ENCODE peak calls at places on chromosomes 3 and 15, in eight cellular contexts. One of them, this sample, is unnamed.

GRCh38 chr15:50687302-50687902 is 805 bp upstream of the TRPM7 start:
- ATAC-seq in activated CD4-positive, CD25-positive, alpha-beta regulatory T cell treated with anti-CD3 and anti-CD28 coated beads, Interleukin-2, amount 50 U/mL, for 24 hours: no peak
- ATAC-seq in activated naive CD4-positive, alpha-beta T cell treated with anti-CD3 and anti-CD28 coated beads, Interleukin-2, amount 50 U/mL, for 72 hours: no peak
- ATAC-seq in activated CD8-positive, alpha-beta T cell treated with anti-CD3 and anti-CD28 coated beads, Interleukin-2, amount 10 ng/mL, durations not matched to agents 7 days and 5 days: no peak
- ATAC-seq in SK-N-SH treated with all-trans-retinoic acid at 6 μM for 48 hours: peak
- ATAC-seq in esophagus mucosa: peak
- ATAC-seq in aorta: no peak
- ATAC-seq in heart right ventricle: no peak
- ATAC-seq in this sample: no peak

GRCh38 chr3:12809001-12809400 is 12.5 kb downstream of the CAND2 start:
- ATAC-seq in activated CD4-positive, CD25-positive, alpha-beta regulatory T cell treated with anti-CD3 and anti-CD28 coated beads, Interleukin-2, amount 50 U/mL, for 24 hours: no peak
- ATAC-seq in activated naive CD4-positive, alpha-beta T cell treated with anti-CD3 and anti-CD28 coated beads, Interleukin-2, amount 50 U/mL, for 72 hours: no peak
- ATAC-seq in activated CD8-positive, alpha-beta T cell treated with anti-CD3 and anti-CD28 coated beads, Interleukin-2, amount 10 ng/mL, durations not matched to agents 7 days and 5 days: no peak
- ATAC-seq in SK-N-SH treated with all-trans-retinoic acid at 6 μM for 48 hours: no peak
- ATAC-seq in esophagus mucosa: no peak
- ATAC-seq in aorta: no peak
- ATAC-seq in heart right ventricle: no peak
- ATAC-seq in this sample: no peak

GRCh38 chr3:3089017-3089416 is 21.2 kb downstream of the IL5RA start:
- ATAC-seq in activated CD4-positive, CD25-positive, alpha-beta regulatory T cell treated with anti-CD3 and anti-CD28 coated beads, Interleukin-2, amount 50 U/mL, for 24 hours: peak
- ATAC-seq in activated naive CD4-positive, alpha-beta T cell treated with anti-CD3 and anti-CD28 coated beads, Interleukin-2, amount 50 U/mL, for 72 hours: no peak
- ATAC-seq in activated CD8-positive, alpha-beta T cell treated with anti-CD3 and anti-CD28 coated beads, Interleukin-2, amount 10 ng/mL, durations not matched to agents 7 days and 5 days: no peak
- ATAC-seq in SK-N-SH treated with all-trans-retinoic acid at 6 μM for 48 hours: no peak
- ATAC-seq in esophagus mucosa: no peak
- ATAC-seq in aorta: no peak
- ATAC-seq in heart right ventricle: no peak
- ATAC-seq in this sample: no peak

GRCh38 chr15:57607570-57608000 is 15.9 kb downstream of the MYZAP start:
- ATAC-seq in activated CD4-positive, CD25-positive, alpha-beta regulatory T cell treated with anti-CD3 and anti-CD28 coated beads, Interleukin-2, amount 50 U/mL, for 24 hours: no peak
- ATAC-seq in activated naive CD4-positive, alpha-beta T cell treated with anti-CD3 and anti-CD28 coated beads, Interleukin-2, amount 50 U/mL, for 72 hours: no peak
- ATAC-seq in activated CD8-positive, alpha-beta T cell treated with anti-CD3 and anti-CD28 coated beads, Interleukin-2, amount 10 ng/mL, durations not matched to agents 7 days and 5 days: no peak
- ATAC-seq in SK-N-SH treated with all-trans-retinoic acid at 6 μM for 48 hours: no peak
- ATAC-seq in esophagus mucosa: peak
- ATAC-seq in aorta: no peak
- ATAC-seq in heart right ventricle: peak
- ATAC-seq in this sample: no peak

GRCh38 chr3:42519568-42519962 is 17.1 kb downstream of the VIPR1 start:
- ATAC-seq in activated CD4-positive, CD25-positive, alpha-beta regulatory T cell treated with anti-CD3 and anti-CD28 coated beads, Interleukin-2, amount 50 U/mL, for 24 hours: peak
- ATAC-seq in activated naive CD4-positive, alpha-beta T cell treated with anti-CD3 and anti-CD28 coated beads, Interleukin-2, amount 50 U/mL, for 72 hours: peak
- ATAC-seq in activated CD8-positive, alpha-beta T cell treated with anti-CD3 and anti-CD28 coated beads, Interleukin-2, amount 10 ng/mL, durations not matched to agents 7 days and 5 days: no peak
- ATAC-seq in SK-N-SH treated with all-trans-retinoic acid at 6 μM for 48 hours: no peak
- ATAC-seq in esophagus mucosa: peak
- ATAC-seq in aorta: no peak
- ATAC-seq in heart right ventricle: no peak
- ATAC-seq in this sample: peak

GRCh38 chr3:30368978-30369377 is 237.4 kb upstream of the TGFBR2 start:
- ATAC-seq in activated CD4-positive, CD25-positive, alpha-beta regulatory T cell treated with anti-CD3 and anti-CD28 coated beads, Interleukin-2, amount 50 U/mL, for 24 hours: no peak
- ATAC-seq in activated naive CD4-positive, alpha-beta T cell treated with anti-CD3 and anti-CD28 coated beads, Interleukin-2, amount 50 U/mL, for 72 hours: no peak
- ATAC-seq in activated CD8-positive, alpha-beta T cell treated with anti-CD3 and anti-CD28 coated beads, Interleukin-2, amount 10 ng/mL, durations not matched to agents 7 days and 5 days: no peak
- ATAC-seq in SK-N-SH treated with all-trans-retinoic acid at 6 μM for 48 hours: no peak
- ATAC-seq in esophagus mucosa: no peak
- ATAC-seq in aorta: no peak
- ATAC-seq in heart right ventricle: no peak
- ATAC-seq in this sample: no peak

GRCh38 chr3:115351193-115351592 is 204.1 kb upstream of the ZBTB20 start:
- ATAC-seq in activated CD4-positive, CD25-positive, alpha-beta regulatory T cell treated with anti-CD3 and anti-CD28 coated beads, Interleukin-2, amount 50 U/mL, for 24 hours: no peak
- ATAC-seq in activated naive CD4-positive, alpha-beta T cell treated with anti-CD3 and anti-CD28 coated beads, Interleukin-2, amount 50 U/mL, for 72 hours: no peak
- ATAC-seq in activated CD8-positive, alpha-beta T cell treated with anti-CD3 and anti-CD28 coated beads, Interleukin-2, amount 10 ng/mL, durations not matched to agents 7 days and 5 days: no peak
- ATAC-seq in SK-N-SH treated with all-trans-retinoic acid at 6 μM for 48 hours: no peak
- ATAC-seq in esophagus mucosa: no peak
- ATAC-seq in aorta: no peak
- ATAC-seq in heart right ventricle: no peak
- ATAC-seq in this sample: no peak

GRCh38 chr3:33231755-33232465 is 13.3 kb upstream of the SUSD5 start:
- ATAC-seq in activated CD4-positive, CD25-positive, alpha-beta regulatory T cell treated with anti-CD3 and anti-CD28 coated beads, Interleukin-2, amount 50 U/mL, for 24 hours: no peak
- ATAC-seq in activated naive CD4-positive, alpha-beta T cell treated with anti-CD3 and anti-CD28 coated beads, Interleukin-2, amount 50 U/mL, for 72 hours: no peak
- ATAC-seq in activated CD8-positive, alpha-beta T cell treated with anti-CD3 and anti-CD28 coated beads, Interleukin-2, amount 10 ng/mL, durations not matched to agents 7 days and 5 days: no peak
- ATAC-seq in SK-N-SH treated with all-trans-retinoic acid at 6 μM for 48 hours: no peak
- ATAC-seq in esophagus mucosa: no peak
- ATAC-seq in aorta: no peak
- ATAC-seq in heart right ventricle: no peak
- ATAC-seq in this sample: no peak

GRCh38 chr3:12255393-12255792 is 33.5 kb upstream of the PPARG start:
- ATAC-seq in activated CD4-positive, CD25-positive, alpha-beta regulatory T cell treated with anti-CD3 and anti-CD28 coated beads, Interleukin-2, amount 50 U/mL, for 24 hours: no peak
- ATAC-seq in activated naive CD4-positive, alpha-beta T cell treated with anti-CD3 and anti-CD28 coated beads, Interleukin-2, amount 50 U/mL, for 72 hours: no peak
- ATAC-seq in activated CD8-positive, alpha-beta T cell treated with anti-CD3 and anti-CD28 coated beads, Interleukin-2, amount 10 ng/mL, durations not matched to agents 7 days and 5 days: no peak
- ATAC-seq in SK-N-SH treated with all-trans-retinoic acid at 6 μM for 48 hours: no peak
- ATAC-seq in esophagus mucosa: no peak
- ATAC-seq in aorta: no peak
- ATAC-seq in heart right ventricle: no peak
- ATAC-seq in this sample: no peak

GRCh38 chr3:48226959-48227358 is 3.7 kb downstream of the CAMP start:
- ATAC-seq in activated CD4-positive, CD25-positive, alpha-beta regulatory T cell treated with anti-CD3 and anti-CD28 coated beads, Interleukin-2, amount 50 U/mL, for 24 hours: no peak
- ATAC-seq in activated naive CD4-positive, alpha-beta T cell treated with anti-CD3 and anti-CD28 coated beads, Interleukin-2, amount 50 U/mL, for 72 hours: no peak
- ATAC-seq in activated CD8-positive, alpha-beta T cell treated with anti-CD3 and anti-CD28 coated beads, Interleukin-2, amount 10 ng/mL, durations not matched to agents 7 days and 5 days: no peak
- ATAC-seq in SK-N-SH treated with all-trans-retinoic acid at 6 μM for 48 hours: no peak
- ATAC-seq in esophagus mucosa: no peak
- ATAC-seq in aorta: no peak
- ATAC-seq in heart right ventricle: no peak
- ATAC-seq in this sample: no peak

GRCh38 chr3:9343115-9343514 is 19.7 kb upstream of the THUMPD3 start:
- ATAC-seq in activated CD4-positive, CD25-positive, alpha-beta regulatory T cell treated with anti-CD3 and anti-CD28 coated beads, Interleukin-2, amount 50 U/mL, for 24 hours: no peak
- ATAC-seq in activated naive CD4-positive, alpha-beta T cell treated with anti-CD3 and anti-CD28 coated beads, Interleukin-2, amount 50 U/mL, for 72 hours: no peak
- ATAC-seq in activated CD8-positive, alpha-beta T cell treated with anti-CD3 and anti-CD28 coated beads, Interleukin-2, amount 10 ng/mL, durations not matched to agents 7 days and 5 days: no peak
- ATAC-seq in SK-N-SH treated with all-trans-retinoic acid at 6 μM for 48 hours: no peak
- ATAC-seq in esophagus mucosa: no peak
- ATAC-seq in aorta: no peak
- ATAC-seq in heart right ventricle: no peak
- ATAC-seq in this sample: no peak

GRCh38 chr3:40663296-40663695 is 138.5 kb downstream of the ZNF621 start:
- ATAC-seq in activated CD4-positive, CD25-positive, alpha-beta regulatory T cell treated with anti-CD3 and anti-CD28 coated beads, Interleukin-2, amount 50 U/mL, for 24 hours: no peak
- ATAC-seq in activated naive CD4-positive, alpha-beta T cell treated with anti-CD3 and anti-CD28 coated beads, Interleukin-2, amount 50 U/mL, for 72 hours: no peak
- ATAC-seq in activated CD8-positive, alpha-beta T cell treated with anti-CD3 and anti-CD28 coated beads, Interleukin-2, amount 10 ng/mL, durations not matched to agents 7 days and 5 days: no peak
- ATAC-seq in SK-N-SH treated with all-trans-retinoic acid at 6 μM for 48 hours: no peak
- ATAC-seq in esophagus mucosa: no peak
- ATAC-seq in aorta: no peak
- ATAC-seq in heart right ventricle: no peak
- ATAC-seq in this sample: no peak

GRCh38 chr3:154121236-154122095 is at the start of gene ARHGEF26:
- ATAC-seq in activated CD4-positive, CD25-positive, alpha-beta regulatory T cell treated with anti-CD3 and anti-CD28 coated beads, Interleukin-2, amount 50 U/mL, for 24 hours: peak
- ATAC-seq in activated naive CD4-positive, alpha-beta T cell treated with anti-CD3 and anti-CD28 coated beads, Interleukin-2, amount 50 U/mL, for 72 hours: peak
- ATAC-seq in activated CD8-positive, alpha-beta T cell treated with anti-CD3 and anti-CD28 coated beads, Interleukin-2, amount 10 ng/mL, durations not matched to agents 7 days and 5 days: peak
- ATAC-seq in SK-N-SH treated with all-trans-retinoic acid at 6 μM for 48 hours: peak
- ATAC-seq in esophagus mucosa: peak
- ATAC-seq in aorta: peak
- ATAC-seq in heart right ventricle: peak
- ATAC-seq in this sample: peak

GRCh38 chr3:99925584-99925983 is 107.9 kb downstream of the CMSS1 start:
- ATAC-seq in activated CD4-positive, CD25-positive, alpha-beta regulatory T cell treated with anti-CD3 and anti-CD28 coated beads, Interleukin-2, amount 50 U/mL, for 24 hours: no peak
- ATAC-seq in activated naive CD4-positive, alpha-beta T cell treated with anti-CD3 and anti-CD28 coated beads, Interleukin-2, amount 50 U/mL, for 72 hours: no peak
- ATAC-seq in activated CD8-positive, alpha-beta T cell treated with anti-CD3 and anti-CD28 coated beads, Interleukin-2, amount 10 ng/mL, durations not matched to agents 7 days and 5 days: no peak
- ATAC-seq in SK-N-SH treated with all-trans-retinoic acid at 6 μM for 48 hours: peak
- ATAC-seq in esophagus mucosa: peak
- ATAC-seq in aorta: peak
- ATAC-seq in heart right ventricle: peak
- ATAC-seq in this sample: no peak

GRCh38 chr15:41838400-41838897 is at the start of gene PLA2G4B:
- ATAC-seq in activated CD4-positive, CD25-positive, alpha-beta regulatory T cell treated with anti-CD3 and anti-CD28 coated beads, Interleukin-2, amount 50 U/mL, for 24 hours: no peak
- ATAC-seq in activated naive CD4-positive, alpha-beta T cell treated with anti-CD3 and anti-CD28 coated beads, Interleukin-2, amount 50 U/mL, for 72 hours: no peak
- ATAC-seq in activated CD8-positive, alpha-beta T cell treated with anti-CD3 and anti-CD28 coated beads, Interleukin-2, amount 10 ng/mL, durations not matched to agents 7 days and 5 days: no peak
- ATAC-seq in SK-N-SH treated with all-trans-retinoic acid at 6 μM for 48 hours: no peak
- ATAC-seq in esophagus mucosa: peak
- ATAC-seq in aorta: no peak
- ATAC-seq in heart right ventricle: peak
- ATAC-seq in this sample: no peak

GRCh38 chr15:57367556-57367955 is 8.7 kb upstream of the CGNL1 start:
- ATAC-seq in activated CD4-positive, CD25-positive, alpha-beta regulatory T cell treated with anti-CD3 and anti-CD28 coated beads, Interleukin-2, amount 50 U/mL, for 24 hours: no peak
- ATAC-seq in activated naive CD4-positive, alpha-beta T cell treated with anti-CD3 and anti-CD28 coated beads, Interleukin-2, amount 50 U/mL, for 72 hours: no peak
- ATAC-seq in activated CD8-positive, alpha-beta T cell treated with anti-CD3 and anti-CD28 coated beads, Interleukin-2, amount 10 ng/mL, durations not matched to agents 7 days and 5 days: no peak
- ATAC-seq in SK-N-SH treated with all-trans-retinoic acid at 6 μM for 48 hours: no peak
- ATAC-seq in esophagus mucosa: no peak
- ATAC-seq in aorta: no peak
- ATAC-seq in heart right ventricle: no peak
- ATAC-seq in this sample: no peak

GRCh38 chr15:87722941-87723691 is 533.4 kb downstream of the NTRK3 start:
- ATAC-seq in activated CD4-positive, CD25-positive, alpha-beta regulatory T cell treated with anti-CD3 and anti-CD28 coated beads, Interleukin-2, amount 50 U/mL, for 24 hours: no peak
- ATAC-seq in activated naive CD4-positive, alpha-beta T cell treated with anti-CD3 and anti-CD28 coated beads, Interleukin-2, amount 50 U/mL, for 72 hours: no peak
- ATAC-seq in activated CD8-positive, alpha-beta T cell treated with anti-CD3 and anti-CD28 coated beads, Interleukin-2, amount 10 ng/mL, durations not matched to agents 7 days and 5 days: no peak
- ATAC-seq in SK-N-SH treated with all-trans-retinoic acid at 6 μM for 48 hours: peak
- ATAC-seq in esophagus mucosa: no peak
- ATAC-seq in aorta: no peak
- ATAC-seq in heart right ventricle: peak
- ATAC-seq in this sample: no peak

GRCh38 chr15:59879506-59879905 is 124.6 kb upstream of the FOXB1 start:
- ATAC-seq in activated CD4-positive, CD25-positive, alpha-beta regulatory T cell treated with anti-CD3 and anti-CD28 coated beads, Interleukin-2, amount 50 U/mL, for 24 hours: no peak
- ATAC-seq in activated naive CD4-positive, alpha-beta T cell treated with anti-CD3 and anti-CD28 coated beads, Interleukin-2, amount 50 U/mL, for 72 hours: no peak
- ATAC-seq in activated CD8-positive, alpha-beta T cell treated with anti-CD3 and anti-CD28 coated beads, Interleukin-2, amount 10 ng/mL, durations not matched to agents 7 days and 5 days: no peak
- ATAC-seq in SK-N-SH treated with all-trans-retinoic acid at 6 μM for 48 hours: no peak
- ATAC-seq in esophagus mucosa: no peak
- ATAC-seq in aorta: no peak
- ATAC-seq in heart right ventricle: no peak
- ATAC-seq in this sample: no peak

GRCh38 chr3:194133661-194134230 is 2.2 kb upstream of the HES1 start:
- ATAC-seq in activated CD4-positive, CD25-positive, alpha-beta regulatory T cell treated with anti-CD3 and anti-CD28 coated beads, Interleukin-2, amount 50 U/mL, for 24 hours: no peak
- ATAC-seq in activated naive CD4-positive, alpha-beta T cell treated with anti-CD3 and anti-CD28 coated beads, Interleukin-2, amount 50 U/mL, for 72 hours: peak
- ATAC-seq in activated CD8-positive, alpha-beta T cell treated with anti-CD3 and anti-CD28 coated beads, Interleukin-2, amount 10 ng/mL, durations not matched to agents 7 days and 5 days: no peak
- ATAC-seq in SK-N-SH treated with all-trans-retinoic acid at 6 μM for 48 hours: no peak
- ATAC-seq in esophagus mucosa: no peak
- ATAC-seq in aorta: no peak
- ATAC-seq in heart right ventricle: no peak
- ATAC-seq in this sample: peak

This sample was measured in activated T-helper 17 cell treated with anti-CD3 and anti-CD28 coated beads, Interleukin-2, amount 50 U/mL, for 72 hours.